ENCODE peak calls at places on chromosomes 3 and 15, in four cellular contexts. One of them, this sample, is unnamed.

GRCh38 chr15:57340673-57341259 is 35.5 kb upstream of the CGNL1 start:
- DNase-seq in nucleus accumbens: peak; percentile 19
- DNase-seq in left cardiac atrium: peak; percentile 58
- DNase-seq in HTR-8/SVneo: peak; percentile 63
- DNase-seq in this sample: peak; percentile 71

GRCh38 chr3:13073976-13074375 is 747 bp upstream of the IQSEC1 start:
- DNase-seq in left cardiac atrium: no peak
- DNase-seq in HTR-8/SVneo: no peak
- DNase-seq in nucleus accumbens: no peak
- DNase-seq in this sample: no peak

GRCh38 chr3:32109256-32109655 is 2.8 kb downstream of the GPD1L start:
- DNase-seq in left cardiac atrium: peak; percentile 90
- DNase-seq in nucleus accumbens: peak; percentile 89
- DNase-seq in HTR-8/SVneo: no peak
- DNase-seq in this sample: no peak

GRCh38 chr3:124993462-124993861 is 58.9 kb upstream of the MUC13 start:
- DNase-seq in HTR-8/SVneo: no peak
- DNase-seq in left cardiac atrium: peak; percentile 71
- DNase-seq in nucleus accumbens: no peak
- DNase-seq in this sample: no peak

GRCh38 chr15:79834496-79834895 is 62.3 kb downstream of the MTHFS start:
- DNase-seq in left cardiac atrium: no peak
- DNase-seq in nucleus accumbens: no peak
- DNase-seq in HTR-8/SVneo: no peak
- DNase-seq in this sample: no peak

GRCh38 chr3:28243424-28244106 is 2.1 kb downstream of the CMC1 start:
- DNase-seq in left cardiac atrium: no peak
- DNase-seq in HTR-8/SVneo: no peak
- DNase-seq in nucleus accumbens: no peak
- DNase-seq in this sample: no peak

GRCh38 chr15:70235347-70235746 is 137.6 kb upstream of the TLE3 start:
- DNase-seq in nucleus accumbens: no peak
- DNase-seq in HTR-8/SVneo: no peak
- DNase-seq in left cardiac atrium: no peak
- DNase-seq in this sample: no peak

GRCh38 chr3:18349197-18349798 is 75.8 kb downstream of the SATB1 start:
- DNase-seq in HTR-8/SVneo: no peak
- DNase-seq in nucleus accumbens: no peak
- DNase-seq in left cardiac atrium: no peak
- DNase-seq in this sample: no peak

GRCh38 chr3:72821170-72821781 is 27.0 kb downstream of the SHQ1 start:
- DNase-seq in nucleus accumbens: no peak
- DNase-seq in left cardiac atrium: peak; percentile 31
- DNase-seq in HTR-8/SVneo: no peak
- DNase-seq in this sample: no peak

GRCh38 chr3:30248423-30248822 is 358.0 kb upstream of the TGFBR2 start:
- DNase-seq in left cardiac atrium: no peak
- DNase-seq in HTR-8/SVneo: no peak
- DNase-seq in nucleus accumbens: no peak
- DNase-seq in this sample: no peak

GRCh38 chr3:99549220-99549619 is 89.2 kb upstream of the COL8A1 start:
- DNase-seq in left cardiac atrium: no peak
- DNase-seq in HTR-8/SVneo: no peak
- DNase-seq in nucleus accumbens: no peak
- DNase-seq in this sample: no peak

GRCh38 chr3:159185443-159186050 is 383.7 kb downstream of the MFSD1 start:
- DNase-seq in HTR-8/SVneo: no peak
- DNase-seq in left cardiac atrium: no peak
- DNase-seq in nucleus accumbens: no peak
- DNase-seq in this sample: no peak

GRCh38 chr3:8366214-8366613 is 135.4 kb upstream of the LMCD1 start:
- DNase-seq in HTR-8/SVneo: no peak
- DNase-seq in left cardiac atrium: no peak
- DNase-seq in nucleus accumbens: no peak
- DNase-seq in this sample: no peak

GRCh38 chr15:32651229-32651837 is 9.8 kb downstream of the SCG5 start:
- DNase-seq in HTR-8/SVneo: peak; percentile 67
- DNase-seq in left cardiac atrium: no peak
- DNase-seq in nucleus accumbens: no peak
- DNase-seq in this sample: peak; percentile 63

GRCh38 chr15:57005244-57005643 is 86.8 kb downstream of the TCF12 start:
- DNase-seq in left cardiac atrium: no peak
- DNase-seq in HTR-8/SVneo: no peak
- DNase-seq in nucleus accumbens: no peak
- DNase-seq in this sample: no peak

GRCh38 chr3:124986153-124987143 is 51.9 kb upstream of the MUC13 start:
- DNase-seq in HTR-8/SVneo: peak; percentile 88
- DNase-seq in nucleus accumbens: no peak
- DNase-seq in left cardiac atrium: no peak
- DNase-seq in this sample: no peak

GRCh38 chr15:65638681-65639089 is 16.9 kb downstream of the SLC24A1 start:
- DNase-seq in nucleus accumbens: no peak
- DNase-seq in HTR-8/SVneo: peak; percentile 85
- DNase-seq in left cardiac atrium: no peak
- DNase-seq in this sample: no peak

GRCh38 chr3:101128786-101129185 is 135.6 kb upstream of the ABI3BP start:
- DNase-seq in nucleus accumbens: no peak
- DNase-seq in HTR-8/SVneo: no peak
- DNase-seq in left cardiac atrium: no peak
- DNase-seq in this sample: no peak

GRCh38 chr3:17489139-17489538 is 253.3 kb downstream of the TBC1D5 start:
- DNase-seq in HTR-8/SVneo: no peak
- DNase-seq in nucleus accumbens: no peak
- DNase-seq in left cardiac atrium: no peak
- DNase-seq in this sample: no peak

GRCh38 chr15:62841269-62841628 is 201.3 kb upstream of the TPM1 start:
- DNase-seq in nucleus accumbens: no peak
- DNase-seq in HTR-8/SVneo: no peak
- DNase-seq in left cardiac atrium: no peak
- DNase-seq in this sample: no peak

GRCh38 chr3:139585820-139586219 is 46.3 kb upstream of the RBP1 start:
- DNase-seq in nucleus accumbens: no peak
- DNase-seq in left cardiac atrium: no peak
- DNase-seq in HTR-8/SVneo: no peak
- DNase-seq in this sample: no peak

GRCh38 chr3:75985432-75985831 is 200.1 kb upstream of the ZNF717 start:
- DNase-seq in HTR-8/SVneo: no peak
- DNase-seq in nucleus accumbens: no peak
- DNase-seq in left cardiac atrium: no peak
- DNase-seq in this sample: no peak

GRCh38 chr15:98951004-98951403 is 56.6 kb downstream of the PGPEP1L start:
- DNase-seq in left cardiac atrium: no peak
- DNase-seq in HTR-8/SVneo: no peak
- DNase-seq in nucleus accumbens: no peak
- DNase-seq in this sample: no peak

GRCh38 chr15:71133734-71134464 is 18.6 kb downstream of the THSD4 start:
- DNase-seq in left cardiac atrium: no peak
- DNase-seq in HTR-8/SVneo: no peak
- DNase-seq in nucleus accumbens: no peak
- DNase-seq in this sample: no peak

GRCh38 chr3:46903341-46904302 is 26.1 kb downstream of the PTH1R start:
- DNase-seq in nucleus accumbens: no peak
- DNase-seq in left cardiac atrium: peak; percentile 42
- DNase-seq in HTR-8/SVneo: peak; percentile 41
- DNase-seq in this sample: no peak

GRCh38 chr15:48675436-48675835 is 29.9 kb upstream of the FBN1 start:
- DNase-seq in HTR-8/SVneo: no peak
- DNase-seq in nucleus accumbens: no peak
- DNase-seq in left cardiac atrium: no peak
- DNase-seq in this sample: no peak

GRCh38 chr3:172750069-172750367 is 508 bp upstream of the ECT2 start:
- DNase-seq in HTR-8/SVneo: no peak
- DNase-seq in left cardiac atrium: no peak
- DNase-seq in nucleus accumbens: no peak
- DNase-seq in this sample: no peak

GRCh38 chr3:154040283-154040682 is 80.9 kb upstream of the ARHGEF26 start:
- DNase-seq in HTR-8/SVneo: no peak
- DNase-seq in left cardiac atrium: no peak
- DNase-seq in nucleus accumbens: no peak
- DNase-seq in this sample: no peak

GRCh38 chr3:4153771-4154170 is 149.4 kb upstream of the SETMAR start:
- DNase-seq in left cardiac atrium: no peak
- DNase-seq in nucleus accumbens: no peak
- DNase-seq in HTR-8/SVneo: no peak
- DNase-seq in this sample: no peak

GRCh38 chr3:8303466-8303865 is 198.2 kb upstream of the LMCD1 start:
- DNase-seq in HTR-8/SVneo: no peak
- DNase-seq in nucleus accumbens: no peak
- DNase-seq in left cardiac atrium: no peak
- DNase-seq in this sample: no peak

GRCh38 chr3:157469571-157470294 is 33.1 kb downstream of the PTX3 start:
- DNase-seq in HTR-8/SVneo: no peak
- DNase-seq in nucleus accumbens: no peak
- DNase-seq in left cardiac atrium: no peak
- DNase-seq in this sample: no peak

GRCh38 chr3:156620901-156621300 is 53.5 kb upstream of the TIPARP start:
- DNase-seq in HTR-8/SVneo: no peak
- DNase-seq in left cardiac atrium: no peak
- DNase-seq in nucleus accumbens: no peak
- DNase-seq in this sample: no peak

GRCh38 chr3:78048698-78049097 is 1008.8 kb downstream of the ROBO2 start:
- DNase-seq in left cardiac atrium: no peak
- DNase-seq in nucleus accumbens: no peak
- DNase-seq in HTR-8/SVneo: no peak
- DNase-seq in this sample: no peak

This sample was measured in ecto neural progenitor cell.